ENCODE peak calls at places on chromosomes 13 and 19, in six cellular contexts. Y is SK-N-SH, P is upper lobe of right lung, E is tibial nerve, V is tibial artery, G is colonic mucosa. Q is an unnamed sample.

GRCh38 chr13:19862511-19863313 is 737 bp downstream of the ZMYM5 start:
- DNase-seq in Y (no peak), P (peak; percentile 71), E (peak; percentile 24), V (peak; percentile 76), G (peak; percentile 51), Q (peak; percentile 43)

GRCh38 chr19:4430760-4431159 is 26.8 kb downstream of the UBXN6 start:
- DNase-seq in Y (no peak), P (no peak), E (no peak), V (no peak), G (no peak), Q (no peak)

GRCh38 chr19:39969681-39970423 is 1.1 kb upstream of the PSMC4 start:
- DNase-seq in Y (no peak), P (no peak), E (no peak), V (no peak), G (peak; percentile 19), Q (no peak)

GRCh38 chr13:38804536-38804935 is 117.7 kb downstream of the FREM2 start:
- DNase-seq in Y (no peak), P (no peak), E (no peak), V (no peak), G (no peak), Q (peak; percentile 10)

GRCh38 chr13:77599351-77599750 is 63.8 kb downstream of the SCEL start:
- DNase-seq in Y (no peak), P (no peak), E (no peak), V (no peak), G (no peak), Q (no peak)

GRCh38 chr13:113900646-113901045 is 36.8 kb upstream of the GAS6 start:
- DNase-seq in Y (no peak), P (no peak), E (no peak), V (no peak), G (no peak), Q (no peak)

GRCh38 chr13:112779856-112780604 is 90.2 kb downstream of the ATP11A start:
- DNase-seq in Y (peak; percentile 12), P (no peak), E (no peak), V (peak; percentile 45), G (no peak), Q (no peak)

GRCh38 chr13:99227331-99227900 is 26.8 kb downstream of the UBAC2 start:
- DNase-seq in Y (no peak), P (no peak), E (no peak), V (no peak), G (no peak), Q (no peak)

GRCh38 chr13:19075418-19075817 is 106.2 kb downstream of the TUBA3C start:
- DNase-seq in Y (no peak), P (no peak), E (no peak), V (no peak), G (no peak), Q (no peak)

GRCh38 chr19:33064117-33064777 is 441 bp downstream of the RHPN2 start:
- DNase-seq in Y (peak; percentile 84), P (peak; percentile 83), E (no peak), V (no peak), G (peak; percentile 56), Q (peak; percentile 24)
- TF ChIP-seq CTCF in Y (peak; percentile 12), P (no peak), E (no peak), V (no peak), G (no peak), Q (no peak)

GRCh38 chr19:5925830-5926459 is 11.9 kb downstream of the CAPS start:
- DNase-seq in Y (no peak), P (no peak), E (no peak), V (no peak), G (peak; percentile 56), Q (no peak)
- H3K27ac ChIP-seq in Y (peak overlapping the region; percentile 1), P (no peak overlapping the region), E (no peak overlapping the region), V (peak overlapping the region; percentile 75), G (peak overlapping the region; percentile 30), Q (peak overlapping the region; percentile 5)

DNA sequence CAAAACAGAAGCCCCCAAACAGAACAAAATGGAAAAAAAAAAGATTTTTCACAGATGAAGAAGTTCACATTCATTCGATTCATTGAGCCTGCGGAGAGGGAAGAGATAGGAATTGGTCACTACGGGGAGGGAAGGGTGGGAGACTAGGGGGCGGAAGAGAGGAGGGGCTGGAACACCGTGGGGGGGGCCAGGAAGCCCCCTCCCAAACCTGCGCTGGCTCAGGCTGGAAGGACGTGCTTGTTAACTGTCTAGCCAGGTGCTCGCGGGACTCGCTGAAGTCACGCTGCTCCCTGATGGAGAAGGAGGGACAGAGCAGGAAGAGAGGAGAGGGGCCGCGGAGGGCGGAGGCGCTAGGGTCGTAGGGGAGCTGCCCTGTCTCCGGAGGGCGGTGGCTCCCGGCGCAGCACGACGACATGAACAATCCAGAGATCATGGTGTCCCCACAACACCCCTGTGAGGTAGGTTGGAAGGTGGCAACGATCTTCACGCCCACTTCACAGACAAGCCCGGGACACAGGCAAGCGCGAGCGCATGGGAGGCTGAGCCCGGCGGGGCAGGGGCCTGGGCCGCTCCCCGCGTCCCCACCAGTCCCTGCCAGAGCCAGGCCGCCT is 10.5 kb downstream of the KHSRP start:
- DNase-seq in Y (peak; percentile 35), P (no peak), E (no peak), V (no peak), G (no peak), Q (no peak)
- TF ChIP-seq CTCF in Y (no peak), P (no peak), E (no peak), V (no peak), G (no peak), Q (no peak)

DNA sequence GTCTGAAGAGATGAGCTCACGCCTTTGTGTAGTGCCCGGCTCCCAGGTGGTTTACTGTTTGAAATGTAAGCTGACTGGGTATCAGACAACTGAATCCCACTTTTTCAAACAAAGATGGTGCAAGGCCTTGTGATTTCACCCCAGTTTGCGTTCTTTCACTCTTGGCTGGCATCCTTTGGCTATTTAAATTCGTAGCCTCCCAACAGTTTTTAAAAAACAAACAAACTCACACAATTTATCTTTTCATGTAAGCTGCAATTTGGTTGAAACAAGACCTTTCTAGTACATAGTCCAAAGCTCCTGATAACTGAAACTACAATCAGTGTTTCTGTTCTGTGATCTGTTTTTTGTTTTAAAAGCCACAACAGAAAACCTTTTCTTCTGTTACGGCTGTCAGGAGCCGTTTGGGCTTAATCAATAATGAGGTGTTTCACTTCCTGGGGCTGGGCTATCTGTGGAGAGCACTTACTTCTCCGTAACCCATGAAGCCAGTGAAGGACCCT is 65.1 kb upstream of the NPAS1 start:
- DNase-seq in Y (no peak), P (no peak), E (no peak), V (no peak), G (no peak), Q (no peak)
- H3K27ac ChIP-seq in Y (peak overlapping the region; percentile 74), P (peak overlapping the region; percentile 43), E (no peak overlapping the region), V (no peak overlapping the region), G (peak overlapping the region; percentile 51), Q (peak overlapping the region; percentile 40)

GRCh38 chr19:10268077-10268476 is 2.8 kb upstream of the ICAM1 start:
- DNase-seq in Y (no peak), P (no peak), E (no peak), V (no peak), G (no peak), Q (no peak)

GRCh38 chr19:10271543-10272086 is 695 bp downstream of the ICAM1 start:
- DNase-seq in Y (peak; percentile 34), P (no peak), E (no peak), V (no peak), G (peak; percentile 45), Q (no peak)

GRCh38 chr19:10270180-10270615 is 722 bp upstream of the ICAM1 start:
- DNase-seq in Y (peak; percentile 39), P (peak; percentile 93), E (peak; percentile 46), V (peak; percentile 79), G (peak; percentile 67), Q (no peak)

GRCh38 chr19:10269333-10270179 is 1.4 kb upstream of the ICAM1 start:
- DNase-seq in Y (peak; percentile 91), P (peak; percentile 94), E (peak; percentile 91), V (peak; percentile 89), G (peak; percentile 92), Q (peak; percentile 69)

GRCh38 chr19:10270616-10271394 is at the start of gene ICAM1:
- DNase-seq in Y (peak; percentile 52), P (peak; percentile 95), E (peak; percentile 69), V (peak; percentile 90), G (peak; percentile 77), Q (peak; percentile 45)
- TF ChIP-seq CTCF in Y (no peak), P (no peak), E (peak; percentile 32), V (no peak), G (no peak), Q (no peak)

GRCh38 chr13:80306573-80306972 is 34.4 kb downstream of the SPRY2 start:
- DNase-seq in Y (peak; percentile 15), P (no peak), E (no peak), V (no peak), G (no peak), Q (no peak)
- H3K27ac ChIP-seq in Y (peak overlapping the region; percentile 29), P (no peak overlapping the region), E (no peak overlapping the region), V (no peak overlapping the region), G (no peak overlapping the region), Q (no peak overlapping the region)

Q was measured in RWPE1.